ENCODE peak calls at places on chromosomes 16 and 17, in four cellular contexts. Z is NCI-H524; O is activated CD4-positive, alpha-beta T cell treated with anti-CD3 and anti-CD28 coated beads, Interleukin-2, amount 50 U/mL, for 48 hours; K is Caki2. F is an unnamed sample.

GRCh38 chr17:78322858-78323455 is 36.9 kb downstream of the SOCS3 start:
- DNase-seq in K (no peak), Z (no peak), O (no peak), F (peak; percentile 33)

GRCh38 chr17:82965371-82965770 is 114.0 kb upstream of the METRNL start:
- DNase-seq in Z (no peak), K (no peak), O (no peak), F (peak; percentile 39)

GRCh38 chr17:58520843-58521430 is 6.5 kb upstream of the MTMR4 start:
- DNase-seq in O (peak; percentile 16), K (no peak), Z (no peak), F (peak; percentile 66)

GRCh38 chr16:66406534-66407368 is 20.3 kb upstream of the BEAN1 start:
- DNase-seq in O (peak; percentile 94), Z (peak; percentile 65), K (peak; percentile 78), F (peak; percentile 91)

GRCh38 chr17:46877466-46877865 is 26.1 kb downstream of the WNT9B start:
- DNase-seq in Z (no peak), O (no peak), K (no peak), F (no peak)

GRCh38 chr16:85750021-85750826 is 672 bp downstream of the C16orf74 start:
- DNase-seq in Z (peak; percentile 68), K (no peak), O (no peak), F (peak; percentile 83)

GRCh38 chr17:77038860-77039555 is 101.8 kb upstream of the SEC14L1 start:
- DNase-seq in O (no peak), K (no peak), Z (no peak), F (no peak)

GRCh38 chr17:28716740-28717577 is 709 bp downstream of the RAB34 start:
- DNase-seq in K (no peak), O (no peak), Z (no peak), F (peak; percentile 22)

GRCh38 chr16:10625595-10626357 is 45.4 kb upstream of the EMP2 start:
- DNase-seq in K (peak; percentile 36), O (no peak), Z (no peak), F (no peak)

GRCh38 chr17:3886776-3887175 is 6.1 kb downstream of the CAMKK1 start:
- DNase-seq in Z (no peak), O (no peak), K (no peak), F (no peak)

GRCh38 chr17:7260601-7261376 is 1.5 kb downstream of the CLDN7 start:
- DNase-seq in Z (no peak), K (no peak), O (peak; percentile 54), F (no peak)

GRCh38 chr16:56388209-56388608 is 37.1 kb downstream of the AMFR start:
- DNase-seq in Z (no peak), O (no peak), K (no peak), F (no peak)

GRCh38 chr17:48240562-48241130 is 133.1 kb downstream of the SNX11 start:
- DNase-seq in O (no peak), Z (no peak), K (no peak), F (no peak)

GRCh38 chr17:17729620-17730249 is 48.5 kb downstream of the RAI1 start:
- DNase-seq in O (peak; percentile 61), Z (peak; percentile 73), K (peak; percentile 46), F (no peak)

GRCh38 chr16:22924492-22924891 is 110.5 kb downstream of the HS3ST2 start:
- DNase-seq in K (no peak), O (no peak), Z (no peak), F (no peak)

GRCh38 chr17:30477758-30478115 is 529 bp downstream of the GOSR1 start:
- DNase-seq in Z (no peak), K (no peak), O (no peak), F (no peak)

GRCh38 chr17:61235821-61236197 is 163.8 kb upstream of the TBX2 start:
- DNase-seq in O (no peak), Z (peak; percentile 85), K (no peak), F (no peak)

GRCh38 chr16:86709902-86710601 is 131.7 kb downstream of the FOXL1 start:
- DNase-seq in O (no peak), Z (no peak), K (no peak), F (no peak)

GRCh38 chr17:39787038-39787437 is 49.3 kb downstream of the GRB7 start:
- DNase-seq in K (no peak), Z (no peak), O (no peak), F (no peak)

GRCh38 chr17:67558740-67559380 is 158.9 kb upstream of the NOL11 start:
- DNase-seq in O (no peak), K (no peak), Z (no peak), F (no peak)

F was measured in D341Med.